ENCODE peak calls at places on chromosomes 5 and 9, in eight cellular contexts. J, F, T, C, L, Q, M and K are unnamed samples.

GRCh38 chr9:106432631-106433030 is 430.3 kb upstream of the ZNF462 start:
- DNase-seq in J (no peak), F (no peak), T (no peak), C (no peak), L (no peak), Q (no peak), M (no peak), K (no peak)

GRCh38 chr5:129459485-129460120 is 495 bp upstream of the ADAMTS19 start:
- DNase-seq in J (peak; percentile 4), F (no peak), T (no peak), C (peak; percentile 10), L (no peak), Q (no peak), M (no peak), K (no peak)

GRCh38 chr5:142686210-142686734 is 382 bp upstream of the FGF1 start:
- DNase-seq in J (peak; percentile 27), F (no peak), T (no peak), C (no peak), L (no peak), Q (no peak), M (no peak), K (no peak)

GRCh38 chr9:104740596-104740995 is 6.9 kb upstream of the NIPSNAP3A start:
- DNase-seq in J (peak; percentile 68), F (no peak), T (no peak), C (no peak), L (no peak), Q (peak; percentile 59), M (no peak), K (peak; percentile 34)

GRCh38 chr5:34474573-34475021 is 181.5 kb upstream of the RAI14 start:
- DNase-seq in J (peak; percentile 71), F (no peak), T (peak; percentile 3), C (no peak), L (no peak), Q (peak; percentile 40), M (peak; percentile 27), K (no peak)

GRCh38 chr5:75335952-75336624 is 932 bp upstream of the HMGCR start:
- DNase-seq in J (peak; percentile 78), F (no peak), T (no peak), C (no peak), L (peak; percentile 19), Q (peak; percentile 37), M (peak; percentile 13), K (peak; percentile 59)

GRCh38 chr5:52734557-52734956 is 53.2 kb upstream of the ITGA1 start:
- DNase-seq in J (no peak), F (no peak), T (no peak), C (no peak), L (no peak), Q (no peak), M (no peak), K (no peak)

GRCh38 chr5:175920506-175920865 is 47.6 kb downstream of the THOC3 start:
- DNase-seq in J (no peak), F (no peak), T (no peak), C (no peak), L (no peak), Q (no peak), M (no peak), K (no peak)

GRCh38 chr9:19281801-19282200 is 51.3 kb downstream of the DENND4C start:
- DNase-seq in J (no peak), F (no peak), T (no peak), C (no peak), L (no peak), Q (no peak), M (no peak), K (no peak)

GRCh38 chr5:94385767-94386166 is 232.6 kb downstream of the KIAA0825 start:
- DNase-seq in J (no peak), F (no peak), T (no peak), C (no peak), L (no peak), Q (no peak), M (no peak), K (no peak)

GRCh38 chr5:152505442-152506042 is 100.5 kb upstream of the NMUR2 start:
- DNase-seq in J (peak; percentile 56), F (no peak), T (peak; percentile 32), C (peak; percentile 45), L (no peak), Q (peak; percentile 25), M (peak; percentile 40), K (no peak)